ENCODE peak calls at places on chromosome 22, in nine cellular contexts. A is GM23248, Y is AG04450, R is psoas muscle, C is HAP-1, L is PC-3, X is thoracic aorta, I is mucosa of descending colon, D is SK-N-SH. G is an unnamed sample.

GRCh38 chr22:40204331-40205116 is 26.8 kb downstream of the TNRC6B start:
- DNase-seq in D (peak; percentile 57), X (no peak), A (peak; percentile 90), L (no peak), I (no peak), R (peak; percentile 34), C (no peak), Y (no peak), G (no peak)

GRCh38 chr22:23256986-23257888 is 76.9 kb downstream of the BCR start:
- DNase-seq in A (peak; percentile 92), I (peak; percentile 57), L (no peak), Y (no peak), D (no peak), X (peak; percentile 65), R (peak; percentile 74), C (no peak), G (no peak)

GRCh38 chr22:36641902-36642640 is 61.5 kb downstream of the CACNG2 start:
- DNase-seq in L (peak; percentile 69), A (peak; percentile 97), D (no peak), I (no peak), X (no peak), Y (no peak), R (no peak), C (no peak), G (no peak)

GRCh38 chr22:17570851-17571631 is 7.7 kb downstream of the SLC25A18 start:
- DNase-seq in I (peak; percentile 29), R (peak; percentile 90), C (no peak), A (peak; percentile 91), L (no peak), X (peak; percentile 53), D (no peak), Y (no peak), G (no peak)

GRCh38 chr22:35467788-35468187 is 67.8 kb downstream of the MCM5 start:
- DNase-seq in Y (no peak), C (no peak), X (peak; percentile 23), A (peak; percentile 44), D (peak; percentile 74), R (peak; percentile 76), L (no peak), I (peak; percentile 68), G (no peak)

GRCh38 chr22:24327827-24328226 is 57.2 kb downstream of the SPECC1L start:
- DNase-seq in D (no peak), X (no peak), A (no peak), I (no peak), C (no peak), Y (no peak), R (no peak), L (no peak), G (no peak)

GRCh38 chr22:32333141-32333768 is 24.4 kb upstream of the RFPL3 start:
- DNase-seq in X (no peak), L (no peak), R (no peak), I (no peak), A (no peak), Y (no peak), D (no peak), C (no peak), G (no peak)

GRCh38 chr22:35446365-35446764 is 46.4 kb downstream of the MCM5 start:
- DNase-seq in X (no peak), Y (peak; percentile 77), R (no peak), D (no peak), L (peak; percentile 60), C (no peak), I (no peak), A (peak; percentile 92), G (no peak)

DNA sequence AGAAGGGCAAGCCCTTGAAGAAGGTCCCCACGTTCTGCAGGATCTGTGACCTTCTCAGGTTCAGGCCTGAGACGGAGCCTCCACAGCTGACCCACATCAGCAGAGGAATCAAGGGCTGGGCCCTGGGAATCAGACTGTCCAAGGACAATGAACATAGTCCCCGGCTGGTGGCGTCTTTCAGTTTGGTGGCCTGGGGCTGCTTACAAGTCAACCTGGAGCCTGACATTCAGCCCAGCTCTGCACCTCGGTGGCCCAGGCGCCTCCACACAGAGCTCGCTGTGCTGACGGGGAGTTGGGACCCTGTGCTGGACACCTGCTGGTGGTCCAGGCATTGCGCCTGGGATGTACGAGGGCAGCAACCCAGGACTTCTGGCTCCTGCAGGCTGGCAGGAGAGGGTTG is 523.5 kb downstream of the TBC1D22A start:
- DNase-seq in R (no peak), C (no peak), X (no peak), L (no peak), A (no peak), D (no peak), Y (no peak), I (no peak), G (no peak)
- H3K9me3 ChIP-seq in R (no peaks in the 10 kb centered on the region), C (no peaks in the 10 kb centered on the region), X (no peaks in the 10 kb centered on the region), L (no peaks in the 10 kb centered on the region), A (no peaks in the 10 kb centered on the region), D (no peaks in the 10 kb centered on the region), Y (peaks cover 2% of the 10 kb centered on the region), I (no peaks in the 10 kb centered on the region), G (no peaks in the 10 kb centered on the region)

GRCh38 chr22:46563381-46564083 is 26.1 kb upstream of the CELSR1 start:
- DNase-seq in X (no peak), R (peak; percentile 77), I (peak; percentile 95), A (peak; percentile 67), L (peak; percentile 66), D (peak; percentile 85), Y (no peak), C (peak; percentile 58), G (peak; percentile 44)

GRCh38 chr22:46561435-46561905 is 24.1 kb upstream of the CELSR1 start:
- DNase-seq in A (no peak), X (no peak), R (no peak), I (no peak), L (peak; percentile 22), Y (no peak), C (no peak), D (peak; percentile 63), G (no peak)

GRCh38 chr22:46564084-46564714 is 26.8 kb upstream of the CELSR1 start:
- DNase-seq in A (no peak), C (no peak), L (no peak), D (peak; percentile 81), X (no peak), I (peak; percentile 74), Y (no peak), R (no peak), G (no peak)

GRCh38 chr22:46557736-46558480 is 20.5 kb upstream of the CELSR1 start:
- DNase-seq in C (no peak), A (no peak), R (no peak), Y (no peak), D (no peak), I (no peak), X (no peak), L (no peak), G (no peak)

DNA sequence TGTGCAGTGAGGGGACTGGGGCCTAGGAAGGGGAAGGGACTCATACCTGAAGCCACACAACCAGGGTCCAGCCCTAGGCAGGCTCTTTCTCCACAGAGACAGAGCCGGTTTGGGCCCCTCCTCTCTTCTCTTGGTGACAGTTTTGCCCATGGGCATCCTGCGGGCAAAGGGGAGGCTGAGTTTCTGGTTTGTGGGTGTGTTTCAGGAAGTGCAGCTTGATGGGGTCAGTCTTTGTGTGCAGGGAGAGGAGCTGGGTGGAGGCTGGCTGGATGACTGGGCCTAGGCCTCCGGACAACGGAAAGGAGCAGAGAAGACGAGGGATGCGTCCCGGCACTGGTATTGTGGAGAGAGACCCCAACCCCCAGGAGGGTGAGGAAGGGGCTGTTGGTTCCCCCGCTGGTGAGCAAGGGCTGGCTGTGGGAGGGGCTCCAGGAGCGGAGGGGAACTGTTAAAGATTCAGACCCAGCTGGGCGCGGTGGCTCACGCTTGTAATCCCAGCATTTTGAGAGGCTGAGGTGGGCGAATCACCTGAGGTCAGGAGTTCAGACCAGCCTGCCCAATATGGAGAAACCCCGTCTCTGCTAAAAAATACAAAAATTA is 23.4 kb upstream of the CELSR1 start:
- DNase-seq in X (no peak), Y (no peak), L (no peak), C (no peak), I (no peak), D (no peak), A (no peak), R (no peak), G (no peak)
- H3K4me3 ChIP-seq in X (no peak overlapping the region), Y (no peak overlapping the region), L (no peak overlapping the region), C (no peak overlapping the region), I (no peak overlapping the region), D (no peak overlapping the region), A (no peak overlapping the region), R (no peak overlapping the region), G (no peak overlapping the region)

GRCh38 chr22:11626422-11626773 is 3901.6 kb upstream of the OR11H1 start:
- DNase-seq in C (no peak), X (no peak), A (no peak), Y (no peak), D (no peak), R (no peak), I (no peak), L (no peak), G (no peak)

GRCh38 chr22:11627798-11628650 is 3900.0 kb upstream of the OR11H1 start:
- DNase-seq in X (no peak), A (no peak), D (peak; percentile 31), L (no peak), I (no peak), Y (no peak), R (no peak), C (no peak), G (no peak)

GRCh38 chr22:11629661-11630385 is 3898.2 kb upstream of the OR11H1 start:
- DNase-seq in A (no peak), Y (no peak), I (no peak), C (no peak), L (no peak), R (no peak), D (peak; percentile 20), X (no peak), G (no peak)

GRCh38 chr22:11627436-11627797 is 3900.6 kb upstream of the OR11H1 start:
- DNase-seq in A (no peak), R (no peak), C (no peak), L (no peak), Y (no peak), D (no peak), I (no peak), X (no peak), G (no peak)

DNA sequence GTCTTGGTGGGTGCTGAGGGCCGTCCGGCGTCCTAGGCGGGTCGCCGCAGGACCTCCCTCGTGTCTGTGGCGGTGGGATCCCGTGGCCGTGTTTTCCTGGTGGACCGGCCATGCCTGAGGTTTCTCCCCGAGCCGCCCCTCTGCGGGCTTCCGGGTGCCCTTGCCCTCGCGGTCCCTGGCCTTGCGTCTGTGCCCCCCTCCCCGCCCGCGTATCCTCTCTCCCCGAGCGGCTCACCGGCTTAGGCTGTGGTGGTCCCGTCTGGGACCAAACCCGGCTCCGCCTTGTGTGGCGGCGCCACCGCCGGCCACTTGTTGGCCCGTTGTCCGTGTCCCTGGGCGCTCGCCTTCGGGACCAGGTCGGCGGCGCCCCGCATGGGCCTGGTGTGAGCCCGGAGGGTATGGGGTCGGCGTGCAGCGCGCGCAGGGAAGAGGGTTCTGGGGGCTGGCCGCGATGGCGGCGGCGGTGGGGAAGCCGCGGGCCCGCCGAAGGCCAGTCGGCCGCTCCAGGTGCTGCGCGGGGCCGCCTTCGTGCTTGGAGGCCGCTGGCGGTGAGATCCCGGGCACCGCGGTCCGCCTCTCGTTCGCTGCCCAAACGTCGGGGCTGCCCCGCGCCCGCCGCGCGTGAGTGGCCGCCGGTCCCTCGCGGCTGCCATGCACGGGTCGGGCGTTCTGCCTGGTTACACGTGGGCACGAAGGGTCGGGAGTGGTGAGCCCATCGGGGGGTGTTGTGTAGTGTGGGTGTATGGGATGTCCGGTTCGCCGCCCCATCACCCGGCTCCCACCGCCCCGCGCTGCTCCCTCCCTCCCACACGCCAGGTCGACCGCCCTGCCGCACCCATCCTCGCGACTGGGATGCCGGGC is 3899.1 kb upstream of the OR11H1 start:
- DNase-seq in D (no peak), L (no peak), X (no peak), Y (no peak), I (no peak), A (no peak), R (no peak), C (no peak), G (no peak)
- H3K9me3 ChIP-seq in D (peaks cover 11% of the 10 kb centered on the region), L (peaks cover 40% of the 10 kb centered on the region), X (peaks cover 25% of the 10 kb centered on the region), Y (peaks cover 57% of the 10 kb centered on the region), I (peaks cover 69% of the 10 kb centered on the region), A (no peaks in the 10 kb centered on the region), R (peaks cover 2% of the 10 kb centered on the region), C (peaks cover 2% of the 10 kb centered on the region), G (peaks cover 58% of the 10 kb centered on the region)

GRCh38 chr22:29907753-29908515 is 25.0 kb downstream of the MTMR3 start:
- DNase-seq in C (peak; percentile 86), R (peak; percentile 78), Y (peak; percentile 96), L (peak; percentile 98), D (peak; percentile 14), I (peak; percentile 95), A (peak; percentile 83), X (peak; percentile 36), G (no peak)
- H3K4me3 ChIP-seq in C (no peak overlapping the region), R (peak overlapping the region; percentile 43), Y (no peak overlapping the region), L (peak overlapping the region; percentile 38), D (no peak overlapping the region), I (no peak overlapping the region), A (no peak overlapping the region), X (no peak overlapping the region), G (no peak overlapping the region)